ENCODE peak calls at places on chromosomes 3 and 15, in nine cellular contexts. One of them, this sample, is unnamed.

GRCh38 chr15:77628010-77628409 is 4.7 kb downstream of the LINGO1 start:
- DNase-seq in GM12865: no peak
- DNase-seq in adipocyte: no peak
- DNase-seq in psoas muscle: no peak
- DNase-seq in endothelial cell of umbilical vein: no peak
- DNase-seq in uterus: no peak
- DNase-seq in brain microvascular endothelial cell: no peak
- DNase-seq in coronary artery: no peak
- DNase-seq in heart right ventricle: no peak
- DNase-seq in this sample: no peak

GRCh38 chr15:25087137-25087536 is 132.3 kb downstream of the SNRPN start:
- DNase-seq in coronary artery: peak
- DNase-seq in endothelial cell of umbilical vein: no peak
- DNase-seq in adipocyte: no peak
- DNase-seq in brain microvascular endothelial cell: no peak
- DNase-seq in psoas muscle: no peak
- DNase-seq in GM12865: no peak
- DNase-seq in uterus: no peak
- DNase-seq in heart right ventricle: no peak
- DNase-seq in this sample: no peak

GRCh38 chr3:197737319-197737649 is 580 bp upstream of the RUBCN start:
- DNase-seq in uterus: no peak
- DNase-seq in coronary artery: no peak
- DNase-seq in GM12865: no peak
- DNase-seq in brain microvascular endothelial cell: no peak
- DNase-seq in adipocyte: no peak
- DNase-seq in endothelial cell of umbilical vein: no peak
- DNase-seq in psoas muscle: no peak
- DNase-seq in heart right ventricle: no peak
- DNase-seq in this sample: no peak

GRCh38 chr3:151866711-151867410 is 6.6 kb upstream of the SUCNR1 start:
- DNase-seq in GM12865: no peak
- DNase-seq in uterus: no peak
- DNase-seq in adipocyte: no peak
- DNase-seq in endothelial cell of umbilical vein: peak
- DNase-seq in brain microvascular endothelial cell: no peak
- DNase-seq in heart right ventricle: no peak
- DNase-seq in coronary artery: no peak
- DNase-seq in psoas muscle: no peak
- DNase-seq in this sample: no peak

GRCh38 chr3:169668081-169668956 is 4.8 kb upstream of the MECOM start:
- DNase-seq in heart right ventricle: peak
- DNase-seq in uterus: no peak
- DNase-seq in GM12865: peak
- DNase-seq in adipocyte: peak
- DNase-seq in coronary artery: no peak
- DNase-seq in brain microvascular endothelial cell: no peak
- DNase-seq in endothelial cell of umbilical vein: peak
- DNase-seq in psoas muscle: peak
- DNase-seq in this sample: no peak

GRCh38 chr3:155232605-155233004 is 60.9 kb downstream of the STRIT1 start:
- DNase-seq in adipocyte: peak
- DNase-seq in brain microvascular endothelial cell: peak
- DNase-seq in coronary artery: peak
- DNase-seq in uterus: peak
- DNase-seq in psoas muscle: peak
- DNase-seq in heart right ventricle: peak
- DNase-seq in endothelial cell of umbilical vein: no peak
- DNase-seq in GM12865: peak
- DNase-seq in this sample: no peak

GRCh38 chr3:159762981-159763465 is 225.6 kb upstream of the IL12A start:
- DNase-seq in coronary artery: no peak
- DNase-seq in uterus: peak
- DNase-seq in adipocyte: peak
- DNase-seq in brain microvascular endothelial cell: peak
- DNase-seq in endothelial cell of umbilical vein: peak
- DNase-seq in heart right ventricle: peak
- DNase-seq in psoas muscle: peak
- DNase-seq in GM12865: peak
- DNase-seq in this sample: no peak

GRCh38 chr15:36501063-36501678 is 78.3 kb upstream of the CDIN1 start:
- DNase-seq in coronary artery: no peak
- DNase-seq in endothelial cell of umbilical vein: peak
- DNase-seq in heart right ventricle: no peak
- DNase-seq in adipocyte: peak
- DNase-seq in psoas muscle: no peak
- DNase-seq in uterus: no peak
- DNase-seq in brain microvascular endothelial cell: peak
- DNase-seq in GM12865: peak
- DNase-seq in this sample: no peak

GRCh38 chr3:157104928-157105652 is 54.9 kb downstream of the CCNL1 start:
- DNase-seq in endothelial cell of umbilical vein: no peak
- DNase-seq in psoas muscle: no peak
- DNase-seq in coronary artery: no peak
- DNase-seq in adipocyte: no peak
- DNase-seq in heart right ventricle: no peak
- DNase-seq in uterus: no peak
- DNase-seq in brain microvascular endothelial cell: no peak
- DNase-seq in GM12865: peak
- DNase-seq in this sample: no peak

GRCh38 chr3:41162981-41163380 is 36.3 kb upstream of the CTNNB1 start:
- DNase-seq in psoas muscle: no peak
- DNase-seq in endothelial cell of umbilical vein: no peak
- DNase-seq in heart right ventricle: no peak
- DNase-seq in adipocyte: no peak
- DNase-seq in uterus: no peak
- DNase-seq in brain microvascular endothelial cell: no peak
- DNase-seq in GM12865: no peak
- DNase-seq in coronary artery: no peak
- DNase-seq in this sample: no peak

GRCh38 chr3:180102134-180102533 is 65.4 kb upstream of the PEX5L start:
- DNase-seq in psoas muscle: no peak
- DNase-seq in endothelial cell of umbilical vein: no peak
- DNase-seq in coronary artery: no peak
- DNase-seq in adipocyte: no peak
- DNase-seq in heart right ventricle: no peak
- DNase-seq in GM12865: no peak
- DNase-seq in brain microvascular endothelial cell: no peak
- DNase-seq in uterus: no peak
- DNase-seq in this sample: no peak

DNA sequence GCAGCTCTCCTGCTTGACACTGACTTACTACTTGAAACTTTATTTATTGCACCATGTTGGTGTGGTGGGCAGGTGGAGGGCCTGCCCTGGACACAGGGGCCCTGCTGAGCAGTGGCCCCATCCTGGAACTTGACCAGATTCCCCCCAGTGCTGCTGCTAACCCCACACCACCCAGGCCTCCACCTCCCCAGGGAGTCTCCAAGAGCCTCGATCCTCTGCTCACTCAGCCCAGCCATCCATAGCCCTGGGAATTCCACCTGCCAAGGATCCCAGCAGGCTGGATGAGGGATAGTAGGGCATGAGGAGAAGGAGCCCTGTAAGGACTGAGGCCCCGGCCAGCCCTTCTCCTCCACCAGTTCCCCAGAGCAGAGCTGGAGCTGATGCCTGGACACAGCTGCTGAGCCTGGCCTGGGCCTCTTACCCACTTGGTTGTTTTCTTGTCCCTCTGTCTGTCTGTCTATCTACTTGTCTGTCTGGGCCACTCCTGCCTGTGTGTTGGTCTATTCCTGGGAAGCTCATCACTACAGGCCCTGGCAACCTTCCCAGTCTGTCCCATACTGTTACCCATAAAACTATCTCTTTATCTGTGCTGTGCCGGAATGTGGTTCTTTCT is 2.8 kb downstream of the CHAC1 start:
- DNase-seq in adipocyte: no peak
- DNase-seq in endothelial cell of umbilical vein: no peak
- DNase-seq in heart right ventricle: no peak
- DNase-seq in coronary artery: no peak
- DNase-seq in psoas muscle: no peak
- DNase-seq in GM12865: no peak
- DNase-seq in brain microvascular endothelial cell: peak
- DNase-seq in uterus: no peak
- DNase-seq in this sample: no peak
- H3K4me3 ChIP-seq in adipocyte: no peak
- H3K4me3 ChIP-seq in endothelial cell of umbilical vein: no peak
- H3K4me3 ChIP-seq in heart right ventricle: no peak
- H3K4me3 ChIP-seq in coronary artery: no peak
- H3K4me3 ChIP-seq in psoas muscle: peak
- H3K4me3 ChIP-seq in GM12865: no peak
- H3K4me3 ChIP-seq in brain microvascular endothelial cell: no peak
- H3K4me3 ChIP-seq in uterus: no peak
- H3K4me3 ChIP-seq in this sample: no peak

GRCh38 chr15:45133561-45133920 is 3.7 kb downstream of the DUOX1 start:
- DNase-seq in brain microvascular endothelial cell: no peak
- DNase-seq in GM12865: no peak
- DNase-seq in uterus: no peak
- DNase-seq in endothelial cell of umbilical vein: no peak
- DNase-seq in adipocyte: no peak
- DNase-seq in psoas muscle: no peak
- DNase-seq in heart right ventricle: no peak
- DNase-seq in coronary artery: no peak
- DNase-seq in this sample: no peak

GRCh38 chr15:45136378-45136764 is 6.6 kb downstream of the DUOX1 start:
- DNase-seq in heart right ventricle: no peak
- DNase-seq in adipocyte: no peak
- DNase-seq in coronary artery: no peak
- DNase-seq in GM12865: no peak
- DNase-seq in psoas muscle: no peak
- DNase-seq in brain microvascular endothelial cell: no peak
- DNase-seq in endothelial cell of umbilical vein: no peak
- DNase-seq in uterus: no peak
- DNase-seq in this sample: no peak

GRCh38 chr15:45134046-45134445 is 4.3 kb downstream of the DUOX1 start:
- DNase-seq in uterus: no peak
- DNase-seq in adipocyte: no peak
- DNase-seq in endothelial cell of umbilical vein: no peak
- DNase-seq in heart right ventricle: no peak
- DNase-seq in psoas muscle: no peak
- DNase-seq in GM12865: no peak
- DNase-seq in coronary artery: no peak
- DNase-seq in brain microvascular endothelial cell: no peak
- DNase-seq in this sample: no peak

GRCh38 chr15:45132844-45133560 is 3.2 kb downstream of the DUOX1 start:
- DNase-seq in coronary artery: no peak
- DNase-seq in endothelial cell of umbilical vein: no peak
- DNase-seq in adipocyte: no peak
- DNase-seq in brain microvascular endothelial cell: no peak
- DNase-seq in uterus: no peak
- DNase-seq in heart right ventricle: no peak
- DNase-seq in psoas muscle: no peak
- DNase-seq in GM12865: no peak
- DNase-seq in this sample: no peak

DNA sequence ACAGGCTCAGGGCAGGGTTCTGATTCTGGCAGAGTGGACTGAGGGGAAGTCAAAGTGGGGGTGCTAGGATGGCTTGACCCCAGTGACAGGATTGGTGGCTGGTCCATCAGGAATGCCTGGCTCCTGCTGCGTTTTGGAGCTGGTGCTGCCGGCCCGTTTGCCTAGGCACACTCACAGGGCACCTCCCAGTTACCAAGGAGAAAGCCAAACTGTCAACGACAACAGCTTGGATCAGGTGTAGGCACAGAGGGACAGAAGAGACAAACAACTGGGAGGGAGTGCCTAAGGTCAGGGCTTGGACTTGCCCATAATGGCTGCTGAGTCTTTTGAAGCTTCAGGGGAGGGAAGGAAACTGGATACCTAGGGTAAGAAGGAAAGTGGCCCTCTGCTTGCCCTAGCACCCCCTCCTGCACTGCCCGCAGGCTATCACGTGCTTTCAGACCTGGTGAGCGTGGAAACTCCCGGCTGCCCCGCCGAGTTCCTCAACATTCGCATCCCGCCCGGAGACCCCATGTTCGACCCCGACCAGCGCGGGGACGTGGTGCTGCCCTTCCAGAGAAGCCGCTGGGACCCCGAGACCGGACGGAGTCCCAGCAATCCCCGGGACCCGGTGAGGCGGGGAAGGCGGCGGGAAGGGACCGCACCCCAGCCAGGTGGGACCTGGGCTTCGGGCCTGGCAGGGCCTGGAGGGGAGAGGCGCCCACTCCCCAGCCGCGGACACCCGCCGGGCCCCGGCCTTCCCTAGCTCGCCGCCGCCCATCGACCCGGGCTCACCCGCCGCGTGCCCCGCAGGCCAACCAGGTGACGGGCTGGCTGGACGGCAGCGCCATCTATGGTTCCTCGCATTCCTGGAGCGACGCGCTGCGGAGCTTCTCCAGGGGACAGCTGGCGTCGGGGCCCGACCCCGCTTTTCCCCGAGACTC is 5.1 kb downstream of the DUOX1 start:
- DNase-seq in adipocyte: no peak
- DNase-seq in psoas muscle: no peak
- DNase-seq in endothelial cell of umbilical vein: no peak
- DNase-seq in uterus: no peak
- DNase-seq in GM12865: no peak
- DNase-seq in coronary artery: no peak
- DNase-seq in brain microvascular endothelial cell: no peak
- DNase-seq in heart right ventricle: peak
- DNase-seq in this sample: no peak
- H3K4me3 ChIP-seq in adipocyte: no peak
- H3K4me3 ChIP-seq in psoas muscle: peak
- H3K4me3 ChIP-seq in endothelial cell of umbilical vein: no peak
- H3K4me3 ChIP-seq in uterus: peak
- H3K4me3 ChIP-seq in GM12865: no peak
- H3K4me3 ChIP-seq in coronary artery: peak
- H3K4me3 ChIP-seq in brain microvascular endothelial cell: no peak
- H3K4me3 ChIP-seq in heart right ventricle: peak
- H3K4me3 ChIP-seq in this sample: no peak

GRCh38 chr15:96887730-96888129 is 557.2 kb downstream of the NR2F2 start:
- DNase-seq in coronary artery: no peak
- DNase-seq in GM12865: no peak
- DNase-seq in adipocyte: no peak
- DNase-seq in heart right ventricle: no peak
- DNase-seq in psoas muscle: no peak
- DNase-seq in brain microvascular endothelial cell: peak
- DNase-seq in uterus: no peak
- DNase-seq in endothelial cell of umbilical vein: peak
- DNase-seq in this sample: no peak
- H3K4me3 ChIP-seq in coronary artery: no peak
- H3K4me3 ChIP-seq in GM12865: no peak
- H3K4me3 ChIP-seq in adipocyte: no peak
- H3K4me3 ChIP-seq in heart right ventricle: no peak
- H3K4me3 ChIP-seq in psoas muscle: no peak
- H3K4me3 ChIP-seq in brain microvascular endothelial cell: no peak
- H3K4me3 ChIP-seq in uterus: no peak
- H3K4me3 ChIP-seq in endothelial cell of umbilical vein: no peak
- H3K4me3 ChIP-seq in this sample: no peak

DNA sequence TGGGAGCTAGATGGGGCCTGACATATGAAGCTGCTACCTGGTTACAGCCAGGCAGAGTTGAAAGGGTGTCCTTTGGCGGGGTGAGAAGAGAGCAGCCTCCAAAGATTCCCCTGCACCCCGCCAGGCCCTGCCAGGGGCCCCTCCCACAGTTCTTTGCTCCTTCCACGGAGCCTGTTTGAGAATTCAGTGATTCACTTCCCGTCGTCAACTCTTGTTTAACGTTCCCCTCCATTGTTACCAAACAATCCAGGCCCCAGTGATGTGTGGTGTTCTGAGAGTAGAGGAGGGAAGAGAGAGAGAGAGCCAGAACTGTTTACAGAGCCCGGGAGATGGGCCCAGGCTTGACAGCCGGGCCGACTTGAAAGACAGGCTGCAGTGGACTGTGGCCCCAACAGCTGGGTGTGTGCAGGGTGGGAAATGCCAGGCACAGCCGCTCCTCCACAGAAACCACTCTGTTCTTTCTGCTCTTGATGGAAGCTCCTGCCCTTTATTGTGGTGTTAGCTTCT is 81.5 kb downstream of the SMAD3 start:
- DNase-seq in heart right ventricle: no peak
- DNase-seq in adipocyte: no peak
- DNase-seq in uterus: peak
- DNase-seq in coronary artery: no peak
- DNase-seq in brain microvascular endothelial cell: peak
- DNase-seq in GM12865: no peak
- DNase-seq in psoas muscle: peak
- DNase-seq in endothelial cell of umbilical vein: peak
- DNase-seq in this sample: peak
- H3K4me3 ChIP-seq in heart right ventricle: no peak
- H3K4me3 ChIP-seq in adipocyte: peak
- H3K4me3 ChIP-seq in uterus: no peak
- H3K4me3 ChIP-seq in coronary artery: no peak
- H3K4me3 ChIP-seq in brain microvascular endothelial cell: no peak
- H3K4me3 ChIP-seq in GM12865: no peak
- H3K4me3 ChIP-seq in psoas muscle: no peak
- H3K4me3 ChIP-seq in endothelial cell of umbilical vein: no peak
- H3K4me3 ChIP-seq in this sample: no peak